ENCODE peak calls at places on chromosomes 11 and 22, in four cellular contexts. One of them, this sample, is unnamed.

GRCh38 chr22:38107692-38108515 is 2.6 kb downstream of the BAIAP2L2 start:
- DNase-seq in GM12878: no peak
- DNase-seq in HL-60: no peak
- DNase-seq in K562: no peak
- DNase-seq in this sample: no peak

GRCh38 chr22:24697671-24698082 is 76.8 kb downstream of the PIWIL3 start:
- DNase-seq in GM12878: no peak
- DNase-seq in HL-60: no peak
- DNase-seq in K562: no peak
- DNase-seq in this sample: no peak

GRCh38 chr22:17881366-17881765 is 107.1 kb upstream of the BID start:
- DNase-seq in GM12878: no peak
- DNase-seq in HL-60: no peak
- DNase-seq in K562: no peak
- DNase-seq in this sample: no peak

GRCh38 chr11:1428762-1429316 is 39.1 kb downstream of the BRSK2 start:
- DNase-seq in GM12878: no peak
- DNase-seq in HL-60: no peak
- DNase-seq in K562: no peak
- DNase-seq in this sample: no peak

GRCh38 chr11:116990061-116990473 is 108.2 kb downstream of the SIK3 start:
- DNase-seq in GM12878: no peak
- DNase-seq in HL-60: no peak
- DNase-seq in K562: peak; percentile 11
- DNase-seq in this sample: no peak

GRCh38 chr22:30290679-30291333 is 1.5 kb upstream of the CASTOR1 start:
- DNase-seq in GM12878: no peak
- DNase-seq in HL-60: no peak
- DNase-seq in K562: no peak
- DNase-seq in this sample: no peak

GRCh38 chr11:69010964-69011623 is 2.0 kb downstream of the MRGPRF start:
- DNase-seq in GM12878: no peak
- DNase-seq in HL-60: peak; percentile 38
- DNase-seq in K562: peak; percentile 93
- DNase-seq in this sample: peak; percentile 70

GRCh38 chr11:18705651-18706281 is 7.2 kb downstream of the TMEM86A start:
- DNase-seq in GM12878: no peak
- DNase-seq in HL-60: no peak
- DNase-seq in K562: no peak
- DNase-seq in this sample: no peak

GRCh38 chr22:49180683-49181024 is 647.0 kb downstream of the BRD1 start:
- DNase-seq in GM12878: no peak
- DNase-seq in HL-60: no peak
- DNase-seq in K562: no peak
- DNase-seq in this sample: no peak

GRCh38 chr22:17145021-17145680 is 13.9 kb downstream of the HDHD5 start:
- DNase-seq in GM12878: no peak
- DNase-seq in HL-60: no peak
- DNase-seq in K562: no peak
- DNase-seq in this sample: no peak

GRCh38 chr11:60634151-60634550 is 65.3 kb upstream of the MS4A8 start:
- DNase-seq in GM12878: peak; percentile 19
- DNase-seq in HL-60: no peak
- DNase-seq in K562: peak; percentile 25
- DNase-seq in this sample: no peak

GRCh38 chr11:33635161-33635560 is 65.5 kb downstream of the C11orf91 start:
- DNase-seq in GM12878: no peak
- DNase-seq in HL-60: peak; percentile 4
- DNase-seq in K562: no peak
- DNase-seq in this sample: no peak

GRCh38 chr11:112784323-112785073 is 176.7 kb upstream of the NCAM1 start:
- DNase-seq in GM12878: no peak
- DNase-seq in HL-60: no peak
- DNase-seq in K562: no peak
- DNase-seq in this sample: no peak

GRCh38 chr11:117621226-117621625 is 175.8 kb downstream of the DSCAML1 start:
- DNase-seq in GM12878: no peak
- DNase-seq in HL-60: no peak
- DNase-seq in K562: peak; percentile 20
- DNase-seq in this sample: no peak

GRCh38 chr11:72223615-72224586 is 666 bp upstream of the INPPL1 start:
- DNase-seq in GM12878: no peak
- DNase-seq in HL-60: no peak
- DNase-seq in K562: peak; percentile 78
- DNase-seq in this sample: no peak

GRCh38 chr11:89293966-89294679 is 116.4 kb downstream of the TYR start:
- DNase-seq in GM12878: no peak
- DNase-seq in HL-60: no peak
- DNase-seq in K562: no peak
- DNase-seq in this sample: no peak

GRCh38 chr11:122556605-122557004 is 98.9 kb upstream of the UBASH3B start:
- DNase-seq in GM12878: no peak
- DNase-seq in HL-60: no peak
- DNase-seq in K562: no peak
- DNase-seq in this sample: no peak

GRCh38 chr22:24289781-24290181 is 19.1 kb downstream of the SPECC1L start:
- DNase-seq in GM12878: no peak
- DNase-seq in HL-60: no peak
- DNase-seq in K562: peak; percentile 58
- DNase-seq in this sample: no peak

GRCh38 chr22:31346733-31347250 is 646 bp upstream of the PATZ1 start:
- DNase-seq in GM12878: no peak
- DNase-seq in HL-60: peak; percentile 75
- DNase-seq in K562: peak; percentile 22
- DNase-seq in this sample: peak; percentile 75

GRCh38 chr11:60482361-60482760 is 10.2 kb upstream of the MS4A12 start:
- DNase-seq in GM12878: no peak
- DNase-seq in HL-60: peak; percentile 32
- DNase-seq in K562: no peak
- DNase-seq in this sample: no peak

GRCh38 chr22:44460287-44461082 is 37.5 kb downstream of the RTL6 start:
- DNase-seq in GM12878: no peak
- DNase-seq in HL-60: no peak
- DNase-seq in K562: no peak
- DNase-seq in this sample: no peak

GRCh38 chr11:75268626-75269366 is 28.2 kb downstream of the TPBGL start:
- DNase-seq in GM12878: no peak
- DNase-seq in HL-60: no peak
- DNase-seq in K562: no peak
- DNase-seq in this sample: no peak

GRCh38 chr11:118295834-118296454 is 8.6 kb upstream of the CD3E start:
- DNase-seq in GM12878: no peak
- DNase-seq in HL-60: no peak
- DNase-seq in K562: peak; percentile 32
- DNase-seq in this sample: no peak

GRCh38 chr11:74015919-74016684 is 7.2 kb upstream of the UCP3 start:
- DNase-seq in GM12878: no peak
- DNase-seq in HL-60: no peak
- DNase-seq in K562: peak; percentile 89
- DNase-seq in this sample: no peak

GRCh38 chr11:134252539-134253188 is 488 bp downstream of the THYN1 start:
- DNase-seq in GM12878: no peak
- DNase-seq in HL-60: no peak
- DNase-seq in K562: no peak
- DNase-seq in this sample: no peak

GRCh38 chr11:13277719-13278619 is at the start of gene BMAL1:
- DNase-seq in GM12878: no peak
- DNase-seq in HL-60: peak; percentile 41
- DNase-seq in K562: no peak
- DNase-seq in this sample: peak; percentile 38

GRCh38 chr11:66744485-66745355 is 15.7 kb upstream of the SPTBN2 start:
- DNase-seq in GM12878: peak; percentile 20
- DNase-seq in HL-60: peak; percentile 46
- DNase-seq in K562: peak; percentile 96
- DNase-seq in this sample: peak; percentile 99
- TF ChIP-seq SPI1 in GM12878: no peak
- TF ChIP-seq SPI1 in HL-60: no peak
- TF ChIP-seq SPI1 in K562: no peak
- TF ChIP-seq SPI1 in this sample: no peak

DNA sequence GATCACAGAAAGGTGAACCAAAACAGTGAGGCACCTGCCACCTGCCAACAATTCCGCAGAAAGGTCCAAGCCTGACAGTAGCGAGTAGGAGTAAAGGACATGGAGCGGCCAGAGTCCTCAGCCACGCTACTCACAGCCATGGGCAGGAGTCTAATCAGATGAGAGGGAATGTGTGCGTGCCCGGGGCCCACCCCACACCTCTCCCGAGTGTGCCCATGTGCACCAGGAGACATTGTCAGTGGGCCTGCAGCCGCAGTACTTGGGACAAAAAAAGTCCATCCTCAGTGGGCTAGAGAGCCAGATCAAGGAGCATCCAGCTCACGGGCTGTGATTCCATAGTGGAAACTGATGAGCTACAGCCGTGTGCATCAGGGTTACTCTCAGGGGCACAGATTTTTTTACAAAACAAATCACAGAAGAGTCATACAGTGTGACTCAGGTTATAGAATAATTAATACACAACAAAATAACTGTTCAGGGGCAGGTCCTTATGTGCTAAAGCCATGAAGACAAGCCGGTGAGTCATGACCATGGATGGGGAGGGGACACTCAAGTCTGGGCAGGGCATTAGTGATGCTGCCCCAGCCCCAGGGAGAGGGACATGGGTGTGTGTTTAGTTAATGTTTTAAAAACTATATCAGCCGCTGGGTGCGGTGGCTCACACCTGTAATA is 12.0 kb downstream of the SART1 start:
- DNase-seq in GM12878: no peak
- DNase-seq in HL-60: no peak
- DNase-seq in K562: no peak
- DNase-seq in this sample: no peak
- TF ChIP-seq SPI1 in GM12878: no peak
- TF ChIP-seq SPI1 in HL-60: no peak
- TF ChIP-seq SPI1 in K562: no peak
- TF ChIP-seq SPI1 in this sample: no peak

GRCh38 chr22:36411589-36412258 is 24.0 kb upstream of the MYH9 start:
- DNase-seq in GM12878: no peak
- DNase-seq in HL-60: no peak
- DNase-seq in K562: no peak
- DNase-seq in this sample: no peak
- TF ChIP-seq SPI1 in GM12878: no peak
- TF ChIP-seq SPI1 in HL-60: no peak
- TF ChIP-seq SPI1 in K562: no peak
- TF ChIP-seq SPI1 in this sample: no peak

DNA sequence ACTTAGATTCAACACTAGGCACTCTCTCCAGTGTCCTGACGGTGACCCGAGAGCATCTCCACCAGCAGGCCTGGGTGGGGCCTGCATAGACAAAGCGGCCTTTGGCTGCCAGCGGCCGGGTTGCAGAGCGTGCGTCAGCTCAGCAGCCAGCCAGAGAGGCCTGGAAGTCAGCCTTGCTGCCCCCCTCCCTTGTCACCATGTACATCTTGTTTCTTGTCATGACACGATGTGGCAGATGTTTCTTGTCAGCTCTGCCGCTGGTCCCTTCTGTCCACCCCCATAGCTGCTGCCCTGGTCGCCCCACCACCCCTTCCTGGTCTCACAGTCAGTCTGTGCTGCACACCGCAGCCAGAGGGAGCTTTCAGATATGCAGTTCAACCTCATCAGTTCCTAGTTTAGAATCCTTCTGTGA is 33.1 kb upstream of the CBX7 start:
- DNase-seq in GM12878: no peak
- DNase-seq in HL-60: no peak
- DNase-seq in K562: no peak
- DNase-seq in this sample: no peak
- TF ChIP-seq SPI1 in GM12878: no peak
- TF ChIP-seq SPI1 in HL-60: no peak
- TF ChIP-seq SPI1 in K562: no peak
- TF ChIP-seq SPI1 in this sample: no peak

GRCh38 chr11:59142530-59143507 is at the start of gene FAM111A:
- DNase-seq in GM12878: peak; percentile 69
- DNase-seq in HL-60: peak; percentile 71
- DNase-seq in K562: peak; percentile 76
- DNase-seq in this sample: peak; percentile 53
- TF ChIP-seq SPI1 in GM12878: peak; percentile 22
- TF ChIP-seq SPI1 in HL-60: no peak
- TF ChIP-seq SPI1 in K562: no peak
- TF ChIP-seq SPI1 in this sample: no peak